ENCODE peak calls at places on chromosomes 16 and 17, in seven cellular contexts. D is sigmoid colon, H is ascending aorta, P is spleen, J is AG10803, W is GM13976, M is Peyer's patch. R is an unnamed sample.
A peak's percentile ranks its signal among the peaks of the same experiment; 100 is the strongest.

GRCh38 chr16:83393196-83393981 is 414.4 kb upstream of the HSBP1 start:
- DNase-seq in H (peak; percentile 9), D (no peak), J (peak; percentile 64), P (no peak), M (no peak), W (no peak), R (no peak)

GRCh38 chr17:67557921-67558320 is 159.8 kb upstream of the NOL11 start:
- DNase-seq in H (no peak), P (no peak), J (peak; percentile 43), W (no peak), M (no peak), D (peak; percentile 14), R (no peak)

GRCh38 chr16:81894592-81894991 is 115.5 kb downstream of the PLCG2 start:
- DNase-seq in M (no peak), H (no peak), W (no peak), P (no peak), D (peak; percentile 14), J (no peak), R (no peak)

GRCh38 chr17:80123791-80124190 is 22.4 kb downstream of the GAA start:
- DNase-seq in H (no peak), J (peak; percentile 48), P (no peak), D (peak; percentile 68), W (no peak), M (no peak), R (no peak)

GRCh38 chr16:30786115-30786935 is 680 bp downstream of the ZNF629 start:
- DNase-seq in J (peak; percentile 67), H (no peak), D (no peak), W (no peak), P (no peak), M (no peak), R (no peak)

GRCh38 chr17:5975651-5976050 is 94.5 kb upstream of the WSCD1 start:
- DNase-seq in W (no peak), M (no peak), D (no peak), J (no peak), H (no peak), P (no peak), R (no peak)

GRCh38 chr16:80460004-80460403 is 80.8 kb upstream of the DYNLRB2 start:
- DNase-seq in J (peak; percentile 35), D (no peak), M (no peak), P (no peak), H (no peak), W (no peak), R (no peak)

GRCh38 chr17:19247423-19247822 is 10.3 kb downstream of the EPN2 start:
- DNase-seq in M (no peak), J (no peak), D (peak; percentile 50), H (no peak), W (no peak), P (peak; percentile 9), R (no peak)

GRCh38 chr16:5523794-5524193 is 426.2 kb upstream of the EEF2KMT start:
- DNase-seq in P (no peak), W (no peak), J (no peak), M (no peak), D (no peak), H (no peak), R (no peak)

GRCh38 chr17:49472527-49472926 is 22.6 kb upstream of the NGFR start:
- DNase-seq in J (no peak), P (no peak), H (no peak), M (no peak), W (no peak), D (no peak), R (no peak)

GRCh38 chr16:84672276-84673202 is 24.2 kb downstream of the KLHL36 start:
- DNase-seq in P (peak; percentile 96), D (peak; percentile 89), M (peak; percentile 75), W (peak; percentile 90), H (no peak), J (peak; percentile 68), R (peak; percentile 37)

GRCh38 chr17:57615836-57616235 is 129.3 kb downstream of the CCDC182 start:
- DNase-seq in P (no peak), J (no peak), W (no peak), M (no peak), D (no peak), H (no peak), R (no peak)

GRCh38 chr16:23857256-23857891 is 21.6 kb downstream of the PRKCB start:
- DNase-seq in H (no peak), D (no peak), P (no peak), M (no peak), J (no peak), W (no peak), R (no peak)

GRCh38 chr17:35051579-35052239 is 11.8 kb downstream of the RFFL start:
- DNase-seq in M (no peak), D (no peak), W (peak; percentile 34), J (peak; percentile 50), H (no peak), P (no peak), R (no peak)

GRCh38 chr16:82992826-82993225 is 366.1 kb downstream of the CDH13 start:
- DNase-seq in J (no peak), P (no peak), W (no peak), H (no peak), D (no peak), M (no peak), R (no peak)

GRCh38 chr16:17375388-17376304 is 95.1 kb downstream of the XYLT1 start:
- DNase-seq in M (no peak), H (no peak), W (no peak), J (no peak), P (no peak), D (no peak), R (no peak)

GRCh38 chr16:52293209-52293608 is 253.7 kb downstream of the TOX3 start:
- DNase-seq in P (no peak), H (no peak), M (no peak), D (no peak), J (no peak), W (no peak), R (no peak)

GRCh38 chr16:23952128-23953041 is 116.6 kb downstream of the PRKCB start:
- DNase-seq in P (no peak), W (no peak), M (peak; percentile 45), J (no peak), D (no peak), H (no peak), R (no peak)

DNA sequence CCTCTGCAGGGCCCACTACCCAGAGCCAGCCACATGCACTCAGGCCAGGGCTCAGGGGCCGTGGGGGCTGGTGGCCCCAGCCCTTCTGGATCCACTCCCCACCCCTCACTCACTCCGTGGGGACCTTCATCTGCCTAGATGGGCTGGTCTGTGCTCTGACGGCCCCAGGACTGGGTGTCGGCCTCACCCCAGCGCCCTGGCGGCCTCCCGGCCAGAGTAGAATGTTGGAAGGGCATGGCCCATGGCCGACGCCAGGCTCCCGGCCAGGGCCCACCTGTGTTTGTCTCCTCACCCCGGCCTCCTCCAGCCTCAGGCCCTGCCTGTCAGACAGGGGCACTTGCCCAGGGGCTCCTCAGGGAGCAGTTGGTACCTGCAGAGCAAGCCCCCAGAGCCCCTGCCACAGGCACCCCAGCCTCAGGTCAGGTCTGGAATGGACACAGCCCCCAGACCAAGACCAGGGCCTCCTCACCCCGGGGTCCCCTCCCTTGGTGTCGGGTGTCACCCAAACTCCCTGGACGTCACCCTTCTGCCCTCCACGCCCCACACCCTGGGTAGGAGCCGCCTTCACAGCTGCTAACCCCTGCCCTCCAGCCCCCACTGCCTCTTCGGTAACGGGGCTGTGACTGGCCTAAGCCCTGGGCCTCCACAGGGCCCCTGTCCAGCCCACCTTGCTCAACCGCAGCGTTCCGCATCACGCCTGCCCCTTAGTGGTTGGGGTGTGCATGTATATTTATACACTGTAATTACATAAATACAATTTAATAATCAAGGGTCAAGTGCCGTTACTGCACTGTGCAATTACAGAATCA is 3.0 kb upstream of the CDH15 start:
- DNase-seq in H (no peak), P (peak; percentile 71), J (no peak), D (no peak), M (no peak), W (no peak), R (no peak)
- TF ChIP-seq CTCF in H (no peak), P (no peak), J (no peak), D (no peak), M (peak; percentile 21), W (no peak), R (no peak)

GRCh38 chr16:21302454-21302853 is 24.4 kb upstream of the CRYM start:
- DNase-seq in H (no peak), J (peak; percentile 2), M (no peak), W (no peak), P (no peak), D (no peak), R (no peak)

GRCh38 chr16:21300309-21301167 is 22.4 kb upstream of the CRYM start:
- DNase-seq in D (peak; percentile 98), J (peak; percentile 100), H (peak; percentile 92), M (peak; percentile 79), P (peak; percentile 82), W (peak; percentile 84), R (peak; percentile 99)

GRCh38 chr16:21301895-21302291 is 23.8 kb upstream of the CRYM start:
- DNase-seq in M (no peak), W (no peak), H (no peak), P (no peak), J (no peak), D (no peak), R (no peak)

GRCh38 chr16:21302898-21303528 is 24.9 kb upstream of the CRYM start:
- DNase-seq in J (peak; percentile 67), P (no peak), D (no peak), M (no peak), H (no peak), W (no peak), R (peak; percentile 38)

GRCh38 chr16:21301168-21301894 is 23.2 kb upstream of the CRYM start:
- DNase-seq in D (peak; percentile 88), P (peak; percentile 85), H (peak; percentile 10), M (peak; percentile 84), J (peak; percentile 57), W (peak; percentile 84), R (no peak)
- TF ChIP-seq CTCF in D (peak; percentile 26), P (peak; percentile 25), H (no peak), M (peak; percentile 44), J (peak; percentile 17), W (no peak), R (peak; percentile 21)

DNA sequence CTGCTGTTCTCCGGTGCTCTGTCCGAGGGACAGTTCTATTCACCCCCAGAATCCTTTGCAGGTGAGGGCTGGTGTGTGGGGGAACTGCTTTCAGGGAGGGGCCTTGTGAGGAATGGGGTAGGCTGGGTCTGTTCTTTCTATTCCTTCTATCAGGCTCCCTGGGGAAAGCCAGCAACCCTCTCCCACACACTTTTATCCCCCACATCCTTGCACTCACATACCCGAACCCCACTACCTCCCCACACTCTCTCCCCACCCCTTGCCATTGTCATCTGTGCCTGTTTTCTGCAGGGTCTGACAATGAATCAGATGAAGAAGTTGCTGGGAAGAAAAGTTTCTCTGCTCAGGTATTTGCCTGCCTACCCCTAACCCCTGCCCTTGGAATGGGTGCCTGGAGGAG is 6.4 kb upstream of the TCAP start:
- DNase-seq in J (no peak), W (no peak), D (no peak), P (no peak), M (no peak), H (no peak), R (no peak)
- TF ChIP-seq CTCF in J (no peak), W (no peak), D (no peak), P (no peak), M (no peak), H (no peak), R (no peak)

DNA sequence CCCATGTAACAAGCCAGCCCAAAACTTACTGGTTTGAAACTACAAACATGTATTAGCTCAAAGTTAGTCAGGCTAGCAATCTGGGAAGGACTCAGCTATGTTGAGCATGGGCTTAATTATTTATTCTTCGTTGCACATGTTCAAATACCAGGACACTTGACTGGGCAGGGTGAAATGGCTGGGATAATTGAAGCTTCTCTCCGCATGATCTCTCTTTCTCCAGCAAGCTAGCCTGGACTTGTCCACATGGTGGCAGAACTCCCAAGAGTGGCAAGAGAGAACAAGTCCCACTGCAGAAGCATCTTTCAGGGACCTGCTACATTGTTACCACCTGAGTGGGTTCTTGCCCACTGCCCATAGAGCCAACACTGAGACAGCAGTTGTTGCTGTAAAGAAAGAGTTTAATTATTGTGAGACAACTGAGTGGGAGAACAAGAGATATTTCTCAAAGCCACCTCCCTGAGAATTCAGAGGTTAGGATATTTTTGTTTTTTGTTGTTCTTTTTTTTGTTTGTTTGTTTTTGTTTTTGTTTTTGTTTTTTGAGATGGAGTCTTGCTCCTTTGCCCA is 16.8 kb upstream of the ATF7IP2 start:
- DNase-seq in J (no peak), W (no peak), M (no peak), D (no peak), P (no peak), H (no peak), R (no peak)
- TF ChIP-seq CTCF in J (no peak), W (no peak), M (no peak), D (no peak), P (no peak), H (no peak), R (no peak)